ENCODE peak calls at places on chromosomes 4 and X, in seven cellular contexts. A is heart right ventricle, G is WERI-Rb-1, S is epithelial cell of proximal tubule, F is SK-N-SH, C is gastrocnemius medialis, N is PC-3. H is an unnamed sample.

GRCh38 chr4:113574636-113575103 is 186.9 kb downstream of the CAMK2D start:
- DNase-seq in A (no peak), G (peak), S (peak), F (no peak), C (no peak), N (no peak), H (no peak)

GRCh38 chrX:134026732-134027311 is 41.4 kb upstream of the GPC3 start:
- DNase-seq in A (no peak), G (peak), S (peak), F (peak), C (no peak), N (peak), H (no peak)

GRCh38 chr4:170007113-170007512 is 19.1 kb downstream of the MFAP3L start:
- DNase-seq in A (no peak), G (no peak), S (no peak), F (no peak), C (peak), N (no peak), H (no peak)

GRCh38 chrX:17374619-17375360 is at the start of gene NHS:
- DNase-seq in A (peak), G (peak), S (no peak), F (peak), C (no peak), N (peak), H (no peak)

GRCh38 chrX:13473666-13474516 is 95.5 kb upstream of the EGFL6 start:
- DNase-seq in A (no peak), G (no peak), S (no peak), F (no peak), C (no peak), N (no peak), H (no peak)

GRCh38 chrX:57583477-57583876 is 8.3 kb upstream of the ZXDB start:
- DNase-seq in A (no peak), G (no peak), S (no peak), F (no peak), C (no peak), N (peak), H (no peak)

GRCh38 chr4:122703868-122704267 is 28.6 kb upstream of the BBS12 start:
- DNase-seq in A (no peak), G (no peak), S (no peak), F (no peak), C (no peak), N (no peak), H (no peak)

GRCh38 chr4:6071959-6072720 is 53.9 kb upstream of the C4orf50 start:
- DNase-seq in A (peak), G (no peak), S (no peak), F (peak), C (no peak), N (no peak), H (no peak)

GRCh38 chrX:44162964-44163475 is 180.5 kb downstream of the EFHC2 start:
- DNase-seq in A (no peak), G (peak), S (no peak), F (no peak), C (no peak), N (no peak), H (no peak)

GRCh38 chr4:71020611-71021010 is 27.2 kb downstream of the DCK start:
- DNase-seq in A (no peak), G (no peak), S (no peak), F (no peak), C (no peak), N (no peak), H (peak)

GRCh38 chrX:9530848-9531274 is 66.0 kb downstream of the TBL1X start:
- DNase-seq in A (peak), G (peak), S (peak), F (peak), C (peak), N (peak), H (no peak)

GRCh38 chr4:107561481-107561880 is 158.6 kb downstream of the PAPSS1 start:
- DNase-seq in A (no peak), G (no peak), S (no peak), F (no peak), C (no peak), N (no peak), H (no peak)

GRCh38 chrX:133402042-133402453 is 13.2 kb downstream of the GPC4 start:
- DNase-seq in A (no peak), G (no peak), S (no peak), F (no peak), C (no peak), N (no peak), H (no peak)

GRCh38 chr4:155745984-155746383 is 12.8 kb upstream of the GUCY1B1 start:
- DNase-seq in A (no peak), G (no peak), S (peak), F (no peak), C (no peak), N (peak), H (no peak)

GRCh38 chr4:5547651-5548249 is 160.6 kb downstream of the EVC2 start:
- DNase-seq in A (no peak), G (no peak), S (no peak), F (no peak), C (no peak), N (no peak), H (no peak)

GRCh38 chr4:476501-476900 is 22.5 kb downstream of the ZNF721 start:
- DNase-seq in A (no peak), G (no peak), S (no peak), F (no peak), C (no peak), N (peak), H (no peak)

GRCh38 chr4:103400405-103400804 is 202.3 kb upstream of the CENPE start:
- DNase-seq in A (no peak), G (no peak), S (peak), F (no peak), C (no peak), N (peak), H (no peak)

GRCh38 chrX:13938053-13938765 is 91.5 kb downstream of the GEMIN8 start:
- DNase-seq in A (peak), G (peak), S (no peak), F (peak), C (no peak), N (peak), H (no peak)

GRCh38 chrX:1077140-1077539 is 135.3 kb downstream of the CRLF2 start:
- DNase-seq in A (no peak), G (no peak), S (no peak), F (no peak), C (no peak), N (no peak), H (no peak)

GRCh38 chr4:1630266-1630665 is 53.8 kb downstream of the FAM53A start:
- DNase-seq in A (no peak), G (no peak), S (no peak), F (no peak), C (no peak), N (no peak), H (no peak)

GRCh38 chr4:139700568-139700967 is 34.9 kb downstream of the MGST2 start:
- DNase-seq in A (no peak), G (no peak), S (no peak), F (no peak), C (no peak), N (no peak), H (no peak)

GRCh38 chr4:139710073-139710472 is 44.5 kb downstream of the MGST2 start:
- DNase-seq in A (no peak), G (no peak), S (no peak), F (no peak), C (no peak), N (no peak), H (no peak)

GRCh38 chr4:139709660-139710059 is 44.0 kb downstream of the MGST2 start:
- DNase-seq in A (no peak), G (no peak), S (no peak), F (no peak), C (no peak), N (no peak), H (no peak)

DNA sequence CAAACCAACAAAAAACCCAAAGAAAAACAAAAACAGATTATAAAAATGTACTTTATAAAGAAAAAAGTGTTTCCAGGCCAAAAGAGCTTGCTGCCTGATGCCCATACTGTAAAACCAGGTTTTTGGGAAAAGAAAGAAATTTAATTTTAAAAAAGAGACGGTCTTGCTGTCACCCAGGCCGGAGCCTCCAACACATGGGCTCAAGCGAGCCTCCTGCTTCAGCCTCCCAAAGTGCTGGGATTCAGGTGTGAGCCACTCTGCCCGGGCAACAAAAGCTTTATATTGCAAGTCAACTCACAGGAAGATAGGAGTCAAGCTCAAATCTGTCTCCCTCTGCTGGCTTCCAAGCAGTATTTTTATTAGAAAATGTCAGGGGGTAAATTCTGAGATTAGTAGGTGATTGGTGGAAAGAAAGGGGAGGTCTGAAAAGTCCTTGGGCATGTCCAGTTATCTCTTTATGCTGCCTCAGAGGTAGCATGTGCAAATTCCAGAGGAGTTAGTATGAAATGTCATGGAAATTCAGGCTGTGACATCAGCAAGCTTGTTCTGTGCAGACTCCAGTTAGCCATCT is 39.4 kb downstream of the MGST2 start:
- DNase-seq in A (no peak), G (no peak), S (no peak), F (no peak), C (no peak), N (peak), H (no peak)
- TF ChIP-seq CTCF in A (no peak), G (peak), S (peak), F (peak), C (no peak), N (peak), H (no peak)

GRCh38 chrX:41452565-41452964 is 5.4 kb downstream of the NYX start:
- DNase-seq in A (no peak), G (no peak), S (no peak), F (no peak), C (no peak), N (no peak), H (no peak)

GRCh38 chrX:41449615-41450014 is 2.5 kb downstream of the NYX start:
- DNase-seq in A (no peak), G (no peak), S (no peak), F (no peak), C (peak), N (peak), H (no peak)

GRCh38 chrX:41449138-41449537 is 2.0 kb downstream of the NYX start:
- DNase-seq in A (no peak), G (no peak), S (no peak), F (no peak), C (no peak), N (no peak), H (peak)

GRCh38 chrX:41457618-41458192 is 10.6 kb downstream of the NYX start:
- DNase-seq in A (no peak), G (peak), S (no peak), F (no peak), C (no peak), N (peak), H (no peak)

DNA sequence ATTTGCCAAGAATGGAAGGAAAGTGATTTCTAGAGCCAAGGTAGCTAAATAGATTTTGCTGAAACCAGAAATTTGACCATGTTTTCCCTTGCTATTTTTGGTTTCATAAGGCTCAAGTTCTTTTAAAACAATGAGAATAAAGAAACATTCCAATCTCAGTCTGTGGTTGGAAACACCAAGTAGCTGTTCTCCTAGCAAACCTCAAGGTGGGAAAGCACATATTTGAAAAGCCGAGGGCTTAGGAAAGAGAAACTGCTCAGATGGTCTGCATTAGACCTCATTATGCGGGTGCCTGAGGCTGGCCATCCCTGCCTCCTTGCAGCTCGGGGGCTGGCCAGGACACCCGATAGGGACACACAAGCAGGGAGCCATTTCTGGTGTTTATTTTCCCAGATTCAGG is 5.8 kb downstream of the NYX start:
- DNase-seq in A (no peak), G (no peak), S (no peak), F (no peak), C (no peak), N (no peak), H (no peak)
- H3K4me3 ChIP-seq in A (no peak), G (no peak), S (no peak), F (no peak), C (no peak), N (no peak), H (no peak)

GRCh38 chr4:153232768-153233167 is 28.5 kb downstream of the TRIM2 start:
- DNase-seq in A (peak), G (peak), S (no peak), F (no peak), C (no peak), N (peak), H (no peak)
- TF ChIP-seq CTCF in A (peak), G (peak), S (peak), F (peak), C (no peak), N (peak), H (peak)

DNA sequence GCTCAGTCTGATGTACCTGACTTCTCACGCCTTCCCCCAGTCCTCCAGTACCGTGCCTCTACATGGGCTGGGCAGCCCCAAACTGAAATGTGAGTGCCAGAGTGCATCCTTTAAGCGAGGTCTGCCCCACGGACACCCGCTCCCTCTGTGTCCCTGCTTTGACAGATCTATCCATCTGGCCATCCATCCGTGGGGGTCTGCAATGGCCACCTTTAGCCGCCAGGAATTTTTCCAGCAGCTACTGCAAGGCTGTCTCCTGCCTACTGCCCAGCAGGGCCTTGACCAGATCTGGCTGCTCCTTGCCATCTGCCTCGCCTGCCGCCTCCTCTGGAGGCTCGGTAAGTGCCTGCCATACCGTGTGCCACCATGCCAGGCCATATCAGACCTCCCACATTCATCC is 827 bp downstream of the PORCN start:
- DNase-seq in A (no peak), G (no peak), S (no peak), F (peak), C (no peak), N (no peak), H (no peak)
- H3K4me3 ChIP-seq in A (peak), G (no peak), S (peak), F (peak), C (peak), N (peak), H (peak)